ENCODE peak calls at places on chromosomes 11 and 22, in four cellular contexts. One of them, this sample, is unnamed.

GRCh38 chr22:44532466-44533025 is 34.5 kb upstream of the RTL6 start:
- DNase-seq in ovary: no peak
- DNase-seq in right lobe of liver: no peak
- DNase-seq in HCT116: no peak
- DNase-seq in this sample: no peak

GRCh38 chr22:23750744-23751440 is at the start of gene ZNF70:
- DNase-seq in ovary: peak; percentile 89
- DNase-seq in HCT116: peak; percentile 69
- DNase-seq in right lobe of liver: peak; percentile 91
- DNase-seq in this sample: peak; percentile 81

GRCh38 chr11:93530468-93530826 is 12.7 kb downstream of the SMCO4 start:
- DNase-seq in right lobe of liver: no peak
- DNase-seq in HCT116: no peak
- DNase-seq in ovary: no peak
- DNase-seq in this sample: no peak

GRCh38 chr11:132848336-132848735 is 684.0 kb downstream of the OPCML start:
- DNase-seq in HCT116: no peak
- DNase-seq in ovary: no peak
- DNase-seq in right lobe of liver: no peak
- DNase-seq in this sample: no peak

GRCh38 chr22:36052505-36052941 is 23.9 kb upstream of the RBFOX2 start:
- DNase-seq in HCT116: peak; percentile 77
- DNase-seq in right lobe of liver: no peak
- DNase-seq in ovary: no peak
- DNase-seq in this sample: peak; percentile 36

GRCh38 chr11:126359431-126360048 is 4.1 kb downstream of the ST3GAL4 start:
- DNase-seq in right lobe of liver: peak; percentile 57
- DNase-seq in ovary: peak; percentile 91
- DNase-seq in HCT116: no peak
- DNase-seq in this sample: no peak

GRCh38 chr11:32225491-32226285 is 134.8 kb downstream of the RCN1 start:
- DNase-seq in ovary: no peak
- DNase-seq in right lobe of liver: no peak
- DNase-seq in HCT116: no peak
- DNase-seq in this sample: no peak

GRCh38 chr22:40419718-40420117 is 49.3 kb downstream of the SGSM3 start:
- DNase-seq in ovary: no peak
- DNase-seq in right lobe of liver: no peak
- DNase-seq in HCT116: no peak
- DNase-seq in this sample: no peak

GRCh38 chr22:20232781-20233180 is 35.3 kb downstream of the RTN4R start:
- DNase-seq in right lobe of liver: no peak
- DNase-seq in ovary: no peak
- DNase-seq in HCT116: no peak
- DNase-seq in this sample: no peak

DNA sequence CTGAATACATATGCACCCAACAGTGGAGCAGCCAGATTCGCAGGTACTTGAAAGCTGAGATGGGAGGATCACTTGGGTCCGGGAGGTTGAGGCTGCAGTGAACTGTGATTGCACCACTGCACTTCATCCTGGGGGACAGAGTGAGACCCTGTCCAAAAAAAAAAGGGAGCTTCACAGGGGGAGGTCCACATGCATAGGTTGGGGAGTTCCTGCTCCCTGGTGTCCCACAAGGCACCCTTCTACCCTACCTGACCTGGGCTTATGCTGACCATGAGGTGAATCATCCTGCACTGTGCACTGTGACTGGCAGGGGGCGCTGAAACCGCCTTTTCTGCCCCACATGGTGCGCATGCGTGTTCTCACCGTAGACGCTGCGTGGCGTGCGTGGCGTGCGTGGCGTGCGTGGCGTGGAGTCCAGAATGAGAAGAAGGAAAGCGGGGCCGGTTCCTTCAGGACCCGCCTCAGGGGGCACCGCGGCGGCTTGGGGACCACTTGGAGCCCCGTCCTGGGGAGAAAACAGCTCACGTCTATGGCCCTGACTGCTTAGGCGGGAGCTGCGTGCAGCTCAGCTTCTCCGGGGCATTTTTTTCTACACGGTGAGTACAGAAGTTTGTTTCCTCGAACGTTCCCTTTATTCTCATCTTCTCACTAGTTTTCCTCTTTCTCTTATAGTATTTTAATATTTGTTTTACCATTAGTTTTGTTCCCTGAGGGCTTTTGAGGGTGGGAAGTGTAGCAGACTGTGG is 116.6 kb upstream of the GRK3 start:
- DNase-seq in ovary: peak; percentile 92
- DNase-seq in right lobe of liver: peak; percentile 91
- DNase-seq in HCT116: peak; percentile 71
- DNase-seq in this sample: peak; percentile 73
- TF ChIP-seq POLR2A in ovary: peak; percentile 26
- TF ChIP-seq POLR2A in right lobe of liver: peak; percentile 38
- TF ChIP-seq POLR2A in HCT116: peak; percentile 78
- TF ChIP-seq POLR2A in this sample: peak; percentile 59

GRCh38 chr11:86069408-86070086 is 663 bp upstream of the PICALM start:
- DNase-seq in right lobe of liver: no peak
- DNase-seq in ovary: no peak
- DNase-seq in HCT116: peak; percentile 54
- DNase-seq in this sample: peak; percentile 73
- TF ChIP-seq POLR2A in right lobe of liver: peak; percentile 5
- TF ChIP-seq POLR2A in ovary: no peak
- TF ChIP-seq POLR2A in HCT116: no peak
- TF ChIP-seq POLR2A in this sample: peak; percentile 20

GRCh38 chr22:38881464-38881871 is 9.5 kb upstream of the CBX6 start:
- DNase-seq in right lobe of liver: no peak
- DNase-seq in HCT116: no peak
- DNase-seq in ovary: peak; percentile 81
- DNase-seq in this sample: no peak
- TF ChIP-seq POLR2A in right lobe of liver: no peak
- TF ChIP-seq POLR2A in HCT116: no peak
- TF ChIP-seq POLR2A in ovary: no peak
- TF ChIP-seq POLR2A in this sample: no peak

DNA sequence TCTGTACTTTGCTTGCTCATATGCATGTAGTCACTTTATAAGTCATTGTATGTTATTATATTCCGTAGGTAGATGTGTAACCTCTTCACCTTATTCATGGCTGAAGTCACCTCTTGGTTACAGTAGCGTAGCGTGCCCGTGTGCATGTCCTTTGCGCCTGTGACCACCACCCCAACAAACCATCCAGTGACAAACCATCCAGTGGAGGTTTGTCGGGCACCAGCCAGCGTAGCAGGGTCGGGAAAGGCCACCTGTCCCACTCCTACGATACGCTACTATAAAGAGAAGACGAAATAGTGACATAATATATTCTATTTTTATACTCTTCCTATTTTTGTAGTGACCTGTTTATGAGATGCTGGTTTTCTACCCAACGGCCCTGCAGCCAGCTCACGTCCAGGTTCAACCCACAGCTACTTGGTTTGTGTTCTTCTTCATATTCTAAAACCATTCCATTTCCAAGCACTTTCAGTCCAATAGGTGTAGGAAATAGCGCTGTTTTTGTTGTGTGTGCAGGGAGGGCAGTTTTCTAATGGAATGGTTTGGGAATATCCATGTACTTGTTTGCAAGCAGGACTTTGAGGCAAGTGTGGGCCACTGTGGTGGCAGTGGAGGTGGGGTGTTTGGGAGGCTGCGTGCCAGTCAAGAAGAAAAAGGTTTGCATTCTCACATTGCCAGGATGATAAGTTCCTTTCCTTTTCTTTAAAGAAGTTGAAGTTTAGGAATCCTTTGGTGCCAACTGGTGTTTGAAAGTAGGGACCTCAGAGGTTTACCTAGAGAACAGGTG is 11.1 kb downstream of the CCND1 start:
- DNase-seq in ovary: no peak
- DNase-seq in HCT116: no peak
- DNase-seq in right lobe of liver: peak; percentile 27
- DNase-seq in this sample: no peak
- TF ChIP-seq POLR2A in ovary: no peak
- TF ChIP-seq POLR2A in HCT116: no peak
- TF ChIP-seq POLR2A in right lobe of liver: no peak
- TF ChIP-seq POLR2A in this sample: no peak

DNA sequence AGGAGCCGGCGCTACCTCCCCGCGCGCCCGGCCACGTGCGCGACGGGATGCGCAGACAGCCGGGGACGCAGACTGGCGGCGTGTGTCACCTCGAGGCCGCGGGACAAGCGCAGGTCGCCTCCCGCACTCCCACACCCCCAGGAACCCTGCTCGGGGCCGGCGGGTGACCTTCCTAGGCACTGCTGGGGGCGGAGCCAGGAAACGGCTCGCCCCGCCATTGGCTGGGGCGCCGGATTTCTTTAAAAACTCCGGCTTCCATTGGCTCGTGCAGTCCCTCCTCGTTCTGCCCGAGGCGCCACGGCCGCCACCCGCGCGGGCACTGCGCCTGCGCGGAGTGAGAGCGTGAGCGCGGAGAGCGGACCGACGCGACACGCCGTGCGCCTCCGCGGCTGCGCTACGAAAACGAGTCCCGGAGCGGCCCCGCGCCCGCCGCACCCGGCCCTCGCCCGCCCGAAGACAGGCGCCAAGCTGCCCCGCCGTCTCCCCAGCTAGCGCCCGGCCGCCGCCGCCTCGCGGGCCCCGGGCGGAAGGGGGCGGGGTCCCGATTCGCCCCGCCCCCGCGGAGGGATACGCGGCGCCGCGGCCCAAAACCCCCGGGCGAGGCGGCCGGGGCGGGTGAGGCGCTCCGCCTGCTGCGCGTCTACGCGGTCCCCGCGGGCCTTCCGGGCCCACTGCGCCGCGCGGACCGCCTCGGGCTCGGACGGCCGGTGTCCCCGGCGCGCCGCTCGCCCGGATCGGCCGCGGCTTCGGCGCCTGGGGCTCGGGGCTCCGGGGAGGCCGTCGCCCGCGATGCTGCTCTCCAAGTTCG is at the start of gene PIM3:
- DNase-seq in right lobe of liver: peak; percentile 97
- DNase-seq in ovary: peak; percentile 93
- DNase-seq in HCT116: peak; percentile 93
- DNase-seq in this sample: peak; percentile 97
- TF ChIP-seq POLR2A in right lobe of liver: peak; percentile 97
- TF ChIP-seq POLR2A in ovary: peak; percentile 83
- TF ChIP-seq POLR2A in HCT116: peak; percentile 96
- TF ChIP-seq POLR2A in this sample: peak; percentile 82

DNA sequence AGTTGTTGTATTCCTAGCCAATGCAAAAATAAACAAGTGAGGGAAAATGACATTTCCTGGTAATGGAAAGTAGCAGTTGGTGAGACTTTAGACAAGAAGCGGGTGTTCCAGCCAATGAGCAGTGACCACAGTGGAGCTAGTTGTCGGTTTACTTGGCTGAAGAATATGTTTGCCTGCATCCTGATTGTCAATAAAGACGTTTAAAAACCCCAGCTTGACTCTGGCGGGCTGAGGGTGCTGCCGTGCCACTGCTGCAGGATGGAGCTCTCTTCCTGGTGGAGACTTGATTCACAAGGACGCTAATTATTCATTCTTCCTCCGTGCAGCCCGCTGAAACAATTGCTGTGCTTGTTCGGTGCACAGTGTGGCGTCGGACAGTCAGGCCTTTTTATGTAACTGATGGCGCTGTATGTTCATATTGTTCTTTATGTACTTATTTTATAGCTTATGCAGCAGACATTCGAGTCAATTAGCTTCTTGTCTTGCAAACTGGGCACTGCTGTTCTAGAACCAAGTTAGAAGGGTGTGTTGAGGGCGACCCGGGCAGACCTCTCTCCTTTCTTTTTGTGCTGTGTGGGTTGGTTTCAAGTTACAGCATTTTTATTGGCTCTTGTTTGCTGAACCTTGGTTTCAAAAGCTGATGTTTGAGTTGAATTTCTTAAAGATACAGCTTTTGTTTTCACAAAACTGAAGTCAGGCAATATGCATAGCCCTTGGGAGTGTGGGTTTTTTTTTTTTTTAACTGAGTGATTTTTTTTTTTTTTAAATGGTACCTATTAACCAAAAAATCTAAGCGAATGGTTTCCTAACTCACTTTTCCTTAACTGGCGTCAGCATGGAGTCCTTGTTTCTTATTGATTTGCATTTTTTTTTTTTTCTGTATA is 153.9 kb downstream of the TEAD1 start:
- DNase-seq in HCT116: no peak
- DNase-seq in right lobe of liver: peak; percentile 75
- DNase-seq in ovary: no peak
- DNase-seq in this sample: peak; percentile 25
- TF ChIP-seq POLR2A in HCT116: no peak
- TF ChIP-seq POLR2A in right lobe of liver: no peak
- TF ChIP-seq POLR2A in ovary: no peak
- TF ChIP-seq POLR2A in this sample: no peak

GRCh38 chr11:67056640-67057409 is at the start of gene RHOD:
- DNase-seq in ovary: peak; percentile 54
- DNase-seq in HCT116: no peak
- DNase-seq in right lobe of liver: peak; percentile 68
- DNase-seq in this sample: no peak

GRCh38 chr11:67053896-67054850 is 2.5 kb upstream of the RHOD start:
- DNase-seq in ovary: peak; percentile 60
- DNase-seq in right lobe of liver: peak; percentile 81
- DNase-seq in HCT116: no peak
- DNase-seq in this sample: peak; percentile 97

GRCh38 chr11:67056267-67056639 is 394 bp upstream of the RHOD start:
- DNase-seq in ovary: no peak
- DNase-seq in right lobe of liver: no peak
- DNase-seq in HCT116: no peak
- DNase-seq in this sample: no peak

GRCh38 chr11:67055812-67056211 is 835 bp upstream of the RHOD start:
- DNase-seq in right lobe of liver: no peak
- DNase-seq in HCT116: no peak
- DNase-seq in ovary: no peak
- DNase-seq in this sample: no peak

DNA sequence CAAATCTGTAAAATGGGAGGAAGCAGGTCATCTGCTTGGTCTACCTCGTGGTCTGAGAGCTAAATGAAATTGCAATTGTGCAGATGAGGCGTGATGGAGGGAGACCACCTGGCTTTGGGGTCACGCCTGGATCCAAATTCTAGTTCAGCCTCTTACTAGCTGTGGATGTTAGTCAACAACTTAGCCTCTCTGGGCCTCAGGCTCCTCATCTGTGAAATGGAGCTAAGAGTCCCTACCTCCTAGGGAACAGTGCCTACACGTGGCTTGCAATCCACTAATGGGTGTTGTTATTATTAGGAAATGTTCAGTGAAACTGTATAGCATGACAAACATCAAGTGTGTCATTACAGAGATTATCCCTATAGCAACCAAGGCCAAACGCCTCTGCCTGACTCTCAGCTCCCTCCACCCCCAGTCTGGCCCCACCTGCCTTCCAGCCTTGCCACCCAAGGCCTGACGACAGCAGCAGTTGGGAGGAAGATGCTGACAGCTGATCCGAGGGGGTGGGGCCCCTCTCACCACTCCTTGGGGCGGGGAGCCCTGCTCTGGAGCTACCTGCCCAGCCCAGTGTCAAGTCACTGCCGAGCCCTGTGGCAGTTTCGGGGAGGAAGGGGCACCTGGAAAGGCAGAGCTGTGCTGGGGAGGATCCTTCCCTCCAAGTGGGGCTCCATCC is 1.7 kb upstream of the RHOD start:
- DNase-seq in HCT116: peak; percentile 26
- DNase-seq in ovary: peak; percentile 41
- DNase-seq in right lobe of liver: no peak
- DNase-seq in this sample: peak; percentile 87
- TF ChIP-seq POLR2A in HCT116: no peak
- TF ChIP-seq POLR2A in ovary: no peak
- TF ChIP-seq POLR2A in right lobe of liver: no peak
- TF ChIP-seq POLR2A in this sample: peak; percentile 10

This sample was measured in H54.